ENCODE peak calls at places on chromosomes 2 and 18, in ten cellular contexts. N is AG09319; V is left ventricle myocardium inferior; X is WTC11; I is cardiac muscle cell; Y is osteocyte; E is CD8-positive, alpha-beta T cell; P is LNCaP clone FGC; K is AG04449; F is ovary. B is an unnamed sample.
A peak's percentile ranks its signal among the peaks of the same experiment; 100 is the strongest.

GRCh38 chr2:104521247-104521646 is 332.7 kb upstream of the POU3F3 start:
- DNase-seq in N (no peak), V (no peak), X (peak; percentile 51), I (peak; percentile 7), Y (no peak), E (no peak), P (no peak), K (no peak), F (no peak), B (no peak)

GRCh38 chr18:50240083-50240563 is 26.2 kb downstream of the CFAP53 start:
- DNase-seq in N (no peak), V (no peak), X (no peak), I (no peak), Y (no peak), E (no peak), P (no peak), K (no peak), F (no peak), B (no peak)

GRCh38 chr18:45324489-45325111 is 290.7 kb upstream of the SLC14A2 start:
- DNase-seq in N (peak; percentile 92), V (peak; percentile 37), X (peak; percentile 39), I (no peak), Y (no peak), E (no peak), P (no peak), K (no peak), F (peak; percentile 41), B (peak; percentile 36)

GRCh38 chr2:126029316-126029715 is 626.6 kb upstream of the GYPC start:
- DNase-seq in N (no peak), V (no peak), X (peak; percentile 11), I (peak; percentile 13), Y (no peak), E (no peak), P (no peak), K (no peak), F (no peak), B (no peak)

GRCh38 chr2:67600946-67601345 is 203.8 kb downstream of the ETAA1 start:
- DNase-seq in N (no peak), V (no peak), X (no peak), I (no peak), Y (no peak), E (no peak), P (no peak), K (no peak), F (no peak), B (peak; percentile 88)

GRCh38 chr18:5717241-5717640 is 173.4 kb upstream of the EPB41L3 start:
- DNase-seq in N (no peak), V (no peak), X (no peak), I (no peak), Y (no peak), E (no peak), P (no peak), K (no peak), F (no peak), B (no peak)

GRCh38 chr18:35511428-35511827 is 13.7 kb upstream of the INO80C start:
- DNase-seq in N (no peak), V (no peak), X (no peak), I (no peak), Y (peak; percentile 11), E (no peak), P (no peak), K (no peak), F (no peak), B (no peak)

GRCh38 chr18:12748671-12749070 is 45.8 kb downstream of the PSMG2 start:
- DNase-seq in N (no peak), V (no peak), X (no peak), I (no peak), Y (no peak), E (no peak), P (no peak), K (no peak), F (no peak), B (peak; percentile 5)

DNA sequence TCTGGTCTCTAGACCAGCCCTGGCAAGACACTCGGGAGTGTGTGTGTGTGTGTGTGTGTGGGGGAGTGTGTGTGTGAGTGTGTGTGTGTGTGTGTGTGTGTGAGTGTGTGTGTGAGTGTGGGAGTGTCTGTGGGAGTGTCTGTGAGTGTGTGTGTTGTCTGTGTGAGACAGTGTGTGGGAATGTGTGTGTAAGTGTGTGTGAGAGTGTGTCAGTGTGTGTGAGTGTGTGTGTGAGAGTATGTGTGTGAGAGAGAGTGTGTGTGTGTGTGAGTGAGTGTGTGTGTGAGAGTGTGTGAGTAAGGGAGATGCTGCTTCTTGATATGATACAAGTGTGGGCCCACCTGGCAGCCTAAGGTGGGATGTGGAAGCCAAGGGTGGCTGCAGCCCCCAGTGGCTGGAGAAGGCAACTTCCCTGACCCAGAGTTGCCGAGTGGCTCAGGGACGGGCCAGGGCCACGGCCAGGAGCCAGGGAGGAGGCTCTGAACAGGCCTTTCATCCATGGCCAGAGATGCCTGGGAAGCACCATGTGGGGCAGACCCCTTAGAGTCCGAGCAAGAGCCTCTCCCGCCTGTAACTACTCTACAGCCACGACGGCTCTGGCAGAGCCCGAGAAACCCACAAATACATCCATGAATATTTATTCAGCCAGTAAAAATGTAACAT is 159.3 kb upstream of the MYCN start:
- DNase-seq in N (no peak), V (no peak), X (peak; percentile 37), I (no peak), Y (no peak), E (no peak), P (no peak), K (no peak), F (no peak), B (no peak)
- TF ChIP-seq CTCF in N (no peak), V (no peak), X (no peak), I (peak; percentile 9), Y (no peak), E (no peak), P (no peak), K (no peak), F (no peak), B (no peak)

GRCh38 chr2:143231257-143231650 is 102.0 kb downstream of the ARHGAP15 start:
- DNase-seq in N (no peak), V (no peak), X (no peak), I (no peak), Y (no peak), E (no peak), P (no peak), K (no peak), F (no peak), B (no peak)

GRCh38 chr2:143230506-143231256 is 101.5 kb downstream of the ARHGAP15 start:
- DNase-seq in N (no peak), V (no peak), X (no peak), I (no peak), Y (no peak), E (no peak), P (no peak), K (no peak), F (no peak), B (no peak)

GRCh38 chr2:143226714-143227541 is 97.7 kb downstream of the ARHGAP15 start:
- DNase-seq in N (no peak), V (no peak), X (no peak), I (no peak), Y (no peak), E (no peak), P (no peak), K (no peak), F (no peak), B (no peak)

GRCh38 chr2:143229411-143229810 is 100.2 kb downstream of the ARHGAP15 start:
- DNase-seq in N (no peak), V (no peak), X (no peak), I (no peak), Y (no peak), E (no peak), P (no peak), K (no peak), F (no peak), B (no peak)

DNA sequence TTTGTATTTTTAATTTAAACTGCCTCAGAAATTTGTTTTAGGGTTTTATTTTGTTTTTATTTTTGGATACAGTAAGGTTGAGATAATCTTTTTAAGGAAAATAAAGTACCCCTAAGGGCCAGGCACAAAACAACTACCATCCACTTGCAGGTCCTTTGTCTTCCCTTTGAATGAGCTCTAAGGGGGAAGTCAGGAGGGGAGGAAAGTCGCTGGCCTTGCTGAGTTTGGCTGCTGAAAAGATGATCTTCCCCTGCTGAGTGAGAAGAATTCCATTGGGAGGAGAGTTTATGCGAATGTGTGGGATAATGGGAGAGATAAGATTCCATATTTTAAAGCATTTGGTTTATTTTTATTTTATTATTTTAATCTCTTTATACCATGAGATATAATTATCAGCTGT is 100.7 kb downstream of the ARHGAP15 start:
- DNase-seq in N (no peak), V (no peak), X (peak; percentile 29), I (no peak), Y (no peak), E (no peak), P (no peak), K (no peak), F (no peak), B (no peak)
- TF ChIP-seq CTCF in N (no peak), V (no peak), X (no peak), I (no peak), Y (no peak), E (no peak), P (no peak), K (no peak), F (no peak), B (no peak)

GRCh38 chr2:236133410-236134012 is 34.7 kb downstream of the GBX2 start:
- DNase-seq in N (no peak), V (no peak), X (no peak), I (no peak), Y (no peak), E (no peak), P (no peak), K (no peak), F (no peak), B (no peak)
- TF ChIP-seq CTCF in N (no peak), V (no peak), X (no peak), I (no peak), Y (no peak), E (no peak), P (no peak), K (no peak), F (no peak), B (no peak)

GRCh38 chr2:165454905-165455304 is 14.6 kb upstream of the CSRNP3 start:
- DNase-seq in N (no peak), V (no peak), X (no peak), I (no peak), Y (no peak), E (no peak), P (no peak), K (no peak), F (no peak), B (no peak)

GRCh38 chr2:165455940-165456479 is 13.5 kb upstream of the CSRNP3 start:
- DNase-seq in N (no peak), V (no peak), X (no peak), I (no peak), Y (no peak), E (no peak), P (no peak), K (no peak), F (no peak), B (no peak)

GRCh38 chr2:165452327-165452726 is 17.2 kb upstream of the CSRNP3 start:
- DNase-seq in N (no peak), V (no peak), X (no peak), I (no peak), Y (no peak), E (no peak), P (no peak), K (no peak), F (no peak), B (no peak)

GRCh38 chr2:165453672-165454071 is 15.8 kb upstream of the CSRNP3 start:
- DNase-seq in N (no peak), V (peak; percentile 16), X (no peak), I (no peak), Y (no peak), E (no peak), P (no peak), K (no peak), F (no peak), B (no peak)

DNA sequence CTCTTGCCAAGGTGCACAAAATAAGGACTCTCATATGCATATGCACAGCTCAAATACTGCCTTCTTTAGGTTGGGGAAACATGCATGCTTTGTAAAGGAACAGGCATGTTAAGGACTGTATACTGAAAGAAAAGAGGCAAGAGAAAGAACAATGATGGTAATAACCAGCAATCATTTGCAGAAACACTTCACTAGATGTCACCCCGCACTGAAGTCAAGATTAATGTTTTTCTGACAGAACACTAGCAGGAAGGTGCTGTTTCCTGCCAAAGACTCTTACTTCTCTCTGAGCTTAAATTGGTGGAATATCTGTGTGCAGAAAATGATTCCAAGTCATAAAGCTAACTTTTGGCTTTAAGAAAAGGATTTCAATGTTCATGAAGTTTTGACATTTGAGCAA is 19.4 kb upstream of the CSRNP3 start:
- DNase-seq in N (no peak), V (no peak), X (no peak), I (no peak), Y (no peak), E (no peak), P (no peak), K (no peak), F (no peak), B (peak; percentile 31)
- TF ChIP-seq CTCF in N (no peak), V (peak; percentile 22), X (no peak), I (no peak), Y (peak; percentile 7), E (no peak), P (peak; percentile 27), K (no peak), F (no peak), B (peak; percentile 11)

B was measured in fibroblast of pulmonary artery.